ENCODE peak calls at places on chromosomes 11 and 22, in ten cellular contexts. E, G, Q, M, U, Y, N, V, W and R are unnamed samples.

GRCh38 chr11:116688202-116688540 is 84.6 kb downstream of the BUD13 start:
- DNase-seq in Y (no peak), W (no peak), N (no peak), Q (no peak), V (no peak), U (no peak), G (no peak), M (peak), E (no peak), R (no peak)

GRCh38 chr22:21651521-21652009 is 9.5 kb downstream of the SDF2L1 start:
- DNase-seq in U (peak), Y (peak), E (no peak), Q (no peak), N (no peak), V (no peak), M (no peak), W (no peak), G (peak), R (peak)

GRCh38 chr22:26079009-26079408 is 90.3 kb upstream of the SEZ6L start:
- DNase-seq in N (no peak), U (peak), Y (no peak), G (no peak), E (no peak), Q (peak), W (no peak), M (peak), V (peak), R (no peak)

GRCh38 chr11:111820059-111820375 is 51.4 kb downstream of the ALG9 start:
- DNase-seq in V (no peak), M (no peak), N (no peak), G (peak), Q (no peak), U (no peak), W (no peak), E (no peak), Y (no peak), R (no peak)

GRCh38 chr22:45817705-45818104 is 146.1 kb downstream of the ATXN10 start:
- DNase-seq in Q (no peak), G (no peak), W (no peak), N (no peak), V (no peak), Y (no peak), E (no peak), U (no peak), M (no peak), R (no peak)

GRCh38 chr22:19852177-19852781 is 2.4 kb downstream of the GNB1L start:
- DNase-seq in V (no peak), Y (no peak), M (no peak), U (no peak), G (no peak), W (no peak), Q (no peak), N (no peak), E (no peak), R (no peak)

GRCh38 chr11:2202900-2203439 is 31.4 kb upstream of the TH start:
- DNase-seq in E (no peak), N (no peak), V (no peak), U (no peak), Q (no peak), W (no peak), M (no peak), G (no peak), Y (no peak), R (peak)

GRCh38 chr22:20566420-20567260 is 59.2 kb downstream of the MED15 start:
- DNase-seq in E (peak), U (no peak), Q (peak), W (no peak), G (no peak), V (no peak), M (no peak), N (peak), Y (no peak), R (no peak)

GRCh38 chr11:78344676-78345075 is 72.9 kb downstream of the GAB2 start:
- DNase-seq in E (no peak), Y (no peak), Q (no peak), W (no peak), G (no peak), N (peak), V (no peak), U (no peak), M (no peak), R (no peak)

GRCh38 chr22:49234459-49234858 is 593.2 kb downstream of the BRD1 start:
- DNase-seq in E (no peak), W (no peak), U (no peak), Q (no peak), M (no peak), N (no peak), G (no peak), V (no peak), Y (no peak), R (no peak)

GRCh38 chr22:19942071-19942885 is 660 bp upstream of the TXNRD2 start:
- DNase-seq in Y (peak), N (no peak), Q (no peak), E (peak), M (no peak), U (no peak), W (peak), V (no peak), G (peak), R (peak)

GRCh38 chr22:17733484-17733883 is 40.8 kb downstream of the BID start:
- DNase-seq in M (no peak), G (no peak), N (no peak), V (no peak), Q (peak), Y (no peak), E (peak), W (no peak), U (no peak), R (no peak)

GRCh38 chr22:41943661-41944209 is 3.2 kb downstream of the CENPM start:
- DNase-seq in U (no peak), M (no peak), G (no peak), V (peak), Y (no peak), E (peak), Q (peak), W (no peak), N (no peak), R (no peak)

GRCh38 chr11:114172871-114173444 is 113.4 kb downstream of the ZBTB16 start:
- DNase-seq in W (peak), U (no peak), V (no peak), Q (no peak), M (no peak), Y (no peak), N (no peak), G (no peak), E (no peak), R (no peak)
- H3K4me2 ChIP-seq in W (peak), U (peak), V (no peak), Q (no peak), M (no peak), Y (no peak), N (no peak), G (no peak), E (no peak), R (no peak)

GRCh38 chr22:22655452-22656108 is 11.2 kb downstream of the GGTLC2 start:
- DNase-seq in M (no peak), Y (no peak), G (no peak), V (no peak), W (no peak), U (no peak), N (no peak), Q (no peak), E (peak), R (no peak)
- H3K4me2 ChIP-seq in M (no peak), Y (no peak), G (no peak), V (no peak), W (no peak), U (no peak), N (no peak), Q (no peak), E (no peak), R (no peak)

DNA sequence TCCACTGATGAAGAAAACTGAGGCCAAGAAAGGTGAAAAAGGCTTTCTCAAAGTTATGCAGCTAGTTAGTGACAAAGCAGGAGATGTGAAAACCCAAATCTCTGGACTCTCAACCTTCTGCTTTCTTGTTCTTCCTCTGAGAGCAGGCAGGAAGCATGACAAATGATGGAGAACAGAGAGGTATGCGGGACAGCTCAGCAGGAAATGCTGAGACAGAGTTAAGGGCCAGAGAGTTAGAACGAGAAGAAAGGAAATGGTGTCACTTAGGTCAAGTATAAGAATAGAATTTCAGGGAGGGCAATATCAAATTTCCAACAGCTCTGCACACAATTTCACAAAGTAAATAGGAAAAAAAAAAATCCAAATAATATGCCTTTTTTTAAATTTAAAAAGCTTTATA is 67.6 kb upstream of the ARHGAP42 start:
- DNase-seq in Q (peak), M (peak), E (peak), U (no peak), Y (no peak), G (peak), V (peak), W (no peak), N (peak), R (no peak)
- H3K4me2 ChIP-seq in Q (no peak), M (no peak), E (no peak), U (no peak), Y (no peak), G (no peak), V (no peak), W (no peak), N (no peak), R (no peak)

GRCh38 chr11:64396079-64396591 is 37.2 kb downstream of the RPS6KA4 start:
- DNase-seq in Q (no peak), E (no peak), M (peak), Y (no peak), G (peak), N (no peak), U (peak), V (peak), W (no peak), R (no peak)
- H3K4me2 ChIP-seq in Q (no peak), E (no peak), M (no peak), Y (no peak), G (peak), N (no peak), U (peak), V (peak), W (peak), R (no peak)

DNA sequence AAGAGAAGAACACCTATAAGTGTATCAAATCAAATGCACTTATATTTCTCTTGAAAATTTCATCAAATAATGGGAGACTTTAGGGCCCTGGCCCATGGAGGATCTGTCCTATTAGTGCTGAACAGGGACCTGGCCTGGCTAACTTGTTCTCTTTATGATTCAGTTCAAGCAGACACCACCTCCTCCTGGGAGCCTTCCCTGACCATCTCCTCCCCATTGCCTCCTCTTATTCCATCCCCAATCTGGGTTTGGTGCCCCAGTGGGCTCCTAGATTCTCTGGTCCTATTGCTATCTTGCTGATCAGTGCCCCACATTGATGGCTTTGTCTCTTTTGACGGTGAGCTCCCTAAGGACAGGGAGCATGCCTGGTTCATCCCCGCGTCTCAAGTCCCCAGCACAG is 60.1 kb downstream of the MICAL2 start:
- DNase-seq in W (no peak), M (no peak), Q (no peak), V (no peak), Y (no peak), E (no peak), G (no peak), U (no peak), N (no peak), R (no peak)
- H3K4me2 ChIP-seq in W (no peak), M (no peak), Q (peak), V (no peak), Y (no peak), E (peak), G (no peak), U (no peak), N (no peak), R (no peak)

GRCh38 chr11:121476379-121477032 is 23.7 kb upstream of the SORL1-AS1 start:
- DNase-seq in E (no peak), M (no peak), G (no peak), N (peak), V (no peak), W (no peak), Q (no peak), U (no peak), Y (no peak), R (no peak)
- H3K4me2 ChIP-seq in E (no peak), M (no peak), G (no peak), N (no peak), V (no peak), W (no peak), Q (no peak), U (no peak), Y (no peak), R (no peak)